ENCODE peak calls at places on chromosomes 4 and X, in nine cellular contexts. V, H, P, M, I, Q, X, L and N are unnamed samples.
A peak's percentile ranks its signal among the peaks of the same experiment; 100 is the strongest.

GRCh38 chrX:15301924-15302323 is 13.5 kb downstream of the ASB11 start:
- DNase-seq in X (no peak), I (no peak), H (no peak), M (no peak), P (peak; percentile 35), Q (no peak), L (no peak), V (peak; percentile 90), N (peak; percentile 13)

GRCh38 chr4:84547211-84547610 is 35.7 kb upstream of the CDS1 start:
- DNase-seq in I (no peak), V (no peak), H (no peak), X (no peak), M (no peak), P (no peak), Q (no peak), L (no peak), N (no peak)

GRCh38 chrX:79081895-79082512 is 62.5 kb upstream of the GPR174 start:
- DNase-seq in H (no peak), I (peak; percentile 19), P (no peak), M (peak; percentile 23), V (no peak), L (peak; percentile 64), X (peak; percentile 1), Q (no peak), N (peak; percentile 0)

GRCh38 chr4:182519528-182519927 is 276.3 kb downstream of the TENM3 start:
- DNase-seq in Q (no peak), H (no peak), P (no peak), I (no peak), M (no peak), X (no peak), V (no peak), L (no peak), N (no peak)

GRCh38 chr4:132955146-132955545 is 193.9 kb upstream of the PCDH10 start:
- DNase-seq in V (no peak), H (no peak), L (no peak), Q (no peak), X (no peak), I (no peak), P (no peak), M (no peak), N (no peak)

GRCh38 chrX:49838374-49838773 is 9.3 kb downstream of the PAGE4 start:
- DNase-seq in P (peak; percentile 28), I (peak; percentile 30), M (no peak), X (peak; percentile 20), L (peak; percentile 35), Q (no peak), H (no peak), V (no peak), N (no peak)

GRCh38 chr4:3679851-3680311 is 86.3 kb upstream of the ADRA2C start:
- DNase-seq in V (no peak), X (no peak), Q (no peak), H (no peak), L (no peak), I (no peak), M (no peak), P (no peak), N (no peak)

GRCh38 chrX:20538974-20539373 is 272.3 kb upstream of the RPS6KA3 start:
- DNase-seq in M (no peak), X (no peak), V (no peak), L (no peak), P (no peak), H (no peak), I (no peak), Q (no peak), N (no peak)

GRCh38 chrX:50579955-50580354 is 109.3 kb upstream of the DGKK start:
- DNase-seq in H (no peak), V (no peak), Q (no peak), X (peak; percentile 25), M (peak; percentile 46), L (peak; percentile 74), I (peak; percentile 51), P (no peak), N (peak; percentile 4)

GRCh38 chr4:107248571-107248970 is 212.5 kb upstream of the DKK2 start:
- DNase-seq in V (no peak), M (no peak), I (no peak), P (no peak), Q (no peak), H (no peak), L (peak; percentile 24), X (no peak), N (no peak)

GRCh38 chr4:114180481-114180880 is 201.0 kb upstream of the ARSJ start:
- DNase-seq in H (no peak), M (peak; percentile 39), X (peak; percentile 31), V (no peak), L (peak; percentile 70), P (peak; percentile 55), Q (peak; percentile 8), I (peak; percentile 51), N (peak; percentile 74)

GRCh38 chr4:20044502-20044911 is 207.2 kb upstream of the SLIT2 start:
- DNase-seq in X (no peak), V (no peak), P (no peak), L (peak; percentile 69), M (peak; percentile 53), H (no peak), I (no peak), Q (no peak), N (no peak)

GRCh38 chr4:39429476-39430310 is 23.0 kb downstream of the KLB start:
- DNase-seq in M (no peak), Q (no peak), P (no peak), X (no peak), V (no peak), I (no peak), L (no peak), H (no peak), N (no peak)

GRCh38 chr4:171751538-171751937 is 61.7 kb upstream of the GALNTL6 start:
- DNase-seq in M (no peak), I (no peak), H (no peak), X (no peak), Q (no peak), V (no peak), L (no peak), P (no peak), N (no peak)

GRCh38 chr4:158801677-158802076 is 32.9 kb downstream of the FNIP2 start:
- DNase-seq in I (no peak), V (no peak), L (no peak), Q (no peak), M (no peak), H (no peak), X (no peak), P (no peak), N (no peak)

GRCh38 chrX:106898462-106898861 is 4.7 kb downstream of the RIPPLY1 start:
- DNase-seq in V (no peak), L (peak; percentile 79), X (no peak), Q (no peak), M (peak; percentile 27), H (no peak), I (peak; percentile 47), P (no peak), N (no peak)

GRCh38 chrX:267771-268261 is 13.4 kb upstream of the PLCXD1 start:
- DNase-seq in Q (no peak), V (peak; percentile 72), P (no peak), H (no peak), X (no peak), M (no peak), L (no peak), I (no peak), N (no peak)

GRCh38 chr4:108830509-108831244 is 67.8 kb upstream of the ETNPPL start:
- DNase-seq in Q (no peak), P (no peak), H (no peak), V (no peak), X (no peak), L (no peak), M (no peak), I (no peak), N (peak; percentile 64)

GRCh38 chrX:30876367-30876766 is 12.7 kb downstream of the TAB3 start:
- DNase-seq in X (no peak), L (no peak), V (no peak), P (peak; percentile 25), I (no peak), M (no peak), Q (no peak), H (no peak), N (no peak)

GRCh38 chrX:38305971-38306370 is 21.3 kb downstream of the RPGR start:
- DNase-seq in P (no peak), L (no peak), V (no peak), Q (no peak), X (no peak), H (no peak), I (no peak), M (peak; percentile 40), N (peak; percentile 62)

GRCh38 chrX:106802063-106802387 is 448 bp upstream of the TBC1D8B start:
- DNase-seq in P (no peak), M (no peak), L (no peak), H (no peak), Q (no peak), V (no peak), I (no peak), X (no peak), N (no peak)

GRCh38 chr4:66023061-66023460 is 352.8 kb upstream of the EPHA5 start:
- DNase-seq in I (no peak), L (no peak), P (no peak), Q (no peak), X (no peak), M (no peak), H (no peak), V (no peak), N (no peak)

GRCh38 chrX:150966742-150967141 is 16.4 kb upstream of the HMGB3 start:
- DNase-seq in I (no peak), Q (no peak), H (no peak), M (no peak), V (no peak), L (no peak), P (no peak), X (no peak), N (no peak)

GRCh38 chr4:7342581-7343352 is 92.0 kb downstream of the PSAPL1 start:
- DNase-seq in Q (no peak), L (no peak), H (no peak), V (no peak), P (no peak), I (no peak), M (no peak), X (no peak), N (no peak)

GRCh38 chrX:102968216-102968615 is 31.1 kb downstream of the RAB40AL start:
- DNase-seq in Q (no peak), L (no peak), I (no peak), H (no peak), M (no peak), P (no peak), X (no peak), V (no peak), N (no peak)

GRCh38 chr4:137125011-137125410 is 407.3 kb downstream of the PCDH18 start:
- DNase-seq in M (peak; percentile 26), Q (no peak), V (no peak), P (no peak), H (no peak), I (no peak), L (peak; percentile 62), X (no peak), N (peak; percentile 8)

GRCh38 chr4:66475596-66475995 is 805.3 kb upstream of the EPHA5 start:
- DNase-seq in X (no peak), P (no peak), M (no peak), H (no peak), V (no peak), Q (no peak), I (no peak), L (no peak), N (no peak)

GRCh38 chr4:58214376-58214775 is 1104.2 kb upstream of the IGFBP7 start:
- DNase-seq in P (no peak), L (no peak), H (no peak), M (no peak), V (no peak), X (no peak), Q (no peak), I (no peak), N (no peak)

GRCh38 chrX:10574663-10575062 is 45.7 kb downstream of the MID1 start:
- DNase-seq in I (no peak), Q (no peak), X (no peak), V (no peak), P (no peak), L (peak; percentile 78), H (no peak), M (no peak), N (no peak)

GRCh38 chr4:13647012-13647411 is 19.5 kb upstream of the BOD1L1 start:
- DNase-seq in I (peak; percentile 18), H (no peak), X (no peak), V (no peak), Q (no peak), L (no peak), M (no peak), P (no peak), N (no peak)

GRCh38 chr4:121252224-121252806 is 88.2 kb upstream of the TNIP3 start:
- DNase-seq in Q (peak; percentile 33), M (peak; percentile 60), P (peak; percentile 64), X (peak; percentile 72), I (peak; percentile 81), L (peak; percentile 75), V (peak; percentile 90), H (no peak), N (no peak)